ENCODE peak calls at places on chromosome 13, in six cellular contexts. Y is A549, U is WTC11, X is IMR-90, K is K562, F is SK-N-SH. P is an unnamed sample.

GRCh38 chr13:86563308-86563707 is 764.1 kb upstream of the SLITRK6 start:
- DNase-seq in Y (no peak), U (no peak), X (peak), K (no peak), F (no peak), P (no peak)

GRCh38 chr13:99228737-99229691 is 28.4 kb downstream of the UBAC2 start:
- DNase-seq in Y (no peak), U (no peak), X (peak), K (peak), F (peak), P (peak)

GRCh38 chr13:106350208-106350607 is 185.3 kb downstream of the EFNB2 start:
- DNase-seq in Y (no peak), U (no peak), X (no peak), K (no peak), F (no peak), P (no peak)

GRCh38 chr13:33257786-33258185 is 27.8 kb downstream of the STARD13 start:
- DNase-seq in Y (no peak), U (no peak), X (no peak), K (no peak), F (no peak), P (no peak)

GRCh38 chr13:82147526-82147925 is 1734.7 kb downstream of the SLITRK1 start:
- DNase-seq in Y (no peak), U (no peak), X (no peak), K (no peak), F (no peak), P (no peak)

GRCh38 chr13:26785845-26786630 is 25.5 kb upstream of the GPR12 start:
- DNase-seq in Y (no peak), U (peak), X (no peak), K (no peak), F (no peak), P (no peak)

GRCh38 chr13:98041081-98041820 is 87.8 kb downstream of the IPO5 start:
- DNase-seq in Y (no peak), U (no peak), X (no peak), K (no peak), F (no peak), P (no peak)

GRCh38 chr13:113748862-113749451 is 10.1 kb upstream of the TMEM255B start:
- DNase-seq in Y (no peak), U (no peak), X (no peak), K (no peak), F (no peak), P (no peak)

GRCh38 chr13:99225078-99225477 is 24.4 kb downstream of the UBAC2 start:
- DNase-seq in Y (no peak), U (no peak), X (no peak), K (no peak), F (no peak), P (no peak)

GRCh38 chr13:26616126-26616525 is 58.6 kb downstream of the WASF3 start:
- DNase-seq in Y (no peak), U (no peak), X (peak), K (no peak), F (no peak), P (no peak)

GRCh38 chr13:26965976-26966375 is 205.4 kb upstream of the GPR12 start:
- DNase-seq in Y (no peak), U (no peak), X (peak), K (no peak), F (no peak), P (no peak)

GRCh38 chr13:109412232-109412935 is 374.0 kb downstream of the IRS2 start:
- DNase-seq in Y (peak), U (peak), X (peak), K (peak), F (peak), P (no peak)

GRCh38 chr13:106306748-106307277 is 228.6 kb downstream of the EFNB2 start:
- DNase-seq in Y (no peak), U (no peak), X (no peak), K (no peak), F (no peak), P (no peak)

GRCh38 chr13:86581711-86582110 is 782.5 kb upstream of the SLITRK6 start:
- DNase-seq in Y (no peak), U (no peak), X (peak), K (no peak), F (no peak), P (no peak)

GRCh38 chr13:113918580-113918979 is 54.7 kb upstream of the GAS6 start:
- DNase-seq in Y (no peak), U (peak), X (no peak), K (no peak), F (no peak), P (no peak)

GRCh38 chr13:25232937-25233515 is 54.3 kb downstream of the MTMR6 start:
- DNase-seq in Y (peak), U (no peak), X (peak), K (peak), F (peak), P (peak)

GRCh38 chr13:81957121-81957520 is 1616.2 kb upstream of the SPRY2 start:
- DNase-seq in Y (no peak), U (peak), X (no peak), K (no peak), F (no peak), P (peak)

GRCh38 chr13:91185294-91185863 is 162.1 kb upstream of the MIR17HG start:
- DNase-seq in Y (peak), U (no peak), X (peak), K (peak), F (peak), P (peak)

GRCh38 chr13:41004875-41005693 is 14.0 kb downstream of the ELF1 start:
- DNase-seq in Y (no peak), U (no peak), X (no peak), K (peak), F (no peak), P (no peak)

GRCh38 chr13:96229356-96229755 is 139.4 kb downstream of the HS6ST3 start:
- DNase-seq in Y (peak), U (no peak), X (no peak), K (peak), F (peak), P (peak)

GRCh38 chr13:35598233-35598632 is 121.7 kb upstream of the MAB21L1 start:
- DNase-seq in Y (no peak), U (no peak), X (no peak), K (no peak), F (no peak), P (no peak)

GRCh38 chr13:75219479-75220237 is 262.3 kb downstream of the TBC1D4 start:
- DNase-seq in Y (peak), U (peak), X (peak), K (peak), F (peak), P (peak)

GRCh38 chr13:59409211-59409610 is 754.5 kb downstream of the DIAPH3 start:
- DNase-seq in Y (no peak), U (peak), X (peak), K (no peak), F (no peak), P (no peak)

GRCh38 chr13:75724742-75725504 is 88.8 kb downstream of the LMO7 start:
- DNase-seq in Y (peak), U (no peak), X (no peak), K (no peak), F (no peak), P (no peak)

GRCh38 chr13:99196466-99197256 is 4.0 kb upstream of the UBAC2 start:
- DNase-seq in Y (no peak), U (no peak), X (no peak), K (no peak), F (no peak), P (no peak)

GRCh38 chr13:95106562-95106961 is 194.7 kb downstream of the ABCC4 start:
- DNase-seq in Y (no peak), U (no peak), X (no peak), K (no peak), F (no peak), P (no peak)

DNA sequence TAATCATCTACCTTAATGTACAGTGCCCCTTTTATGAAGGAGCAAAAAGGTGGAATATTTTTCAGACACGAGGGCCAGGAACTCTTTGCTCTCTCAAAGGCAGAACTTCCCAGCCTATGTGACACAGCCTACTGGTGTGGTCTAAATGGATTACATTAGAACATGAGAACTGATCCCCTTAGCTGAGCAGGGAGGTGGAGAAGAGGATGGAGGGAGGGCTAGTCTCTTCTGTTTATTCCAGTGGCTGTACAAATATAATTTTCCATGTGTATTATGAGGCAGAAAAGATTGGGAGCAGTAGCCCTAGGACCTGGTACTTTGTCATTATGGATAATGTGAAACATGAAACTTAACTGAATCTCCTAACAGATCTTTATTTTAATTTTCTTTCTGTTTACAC is 82.1 kb downstream of the WDFY2 start:
- DNase-seq in Y (no peak), U (no peak), X (no peak), K (no peak), F (no peak), P (no peak)
- TF ChIP-seq USF2 in Y (no peak), U (no peak), X (no peak), K (no peak), F (no peak), P (no peak)

DNA sequence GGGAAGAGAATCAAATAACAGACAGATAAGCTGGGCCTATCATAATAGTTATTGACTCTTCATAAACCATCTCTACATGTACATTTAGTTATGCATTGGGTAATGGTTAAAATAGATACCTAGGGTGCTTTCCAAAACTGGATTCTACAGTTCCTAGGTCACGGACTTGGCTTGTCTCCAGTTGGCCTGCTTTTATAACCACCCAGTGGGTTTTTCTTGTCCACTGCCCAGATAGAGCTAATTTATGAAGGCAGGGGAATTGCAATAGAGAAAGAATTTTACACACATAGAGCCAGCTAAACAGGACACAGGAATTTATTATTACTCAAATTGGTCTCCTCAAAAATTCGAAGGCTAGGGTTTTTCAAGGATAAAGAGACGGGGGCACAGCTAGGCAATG is 97.3 kb downstream of the FAM216B start:
- DNase-seq in Y (no peak), U (no peak), X (no peak), K (no peak), F (no peak), P (no peak)
- TF ChIP-seq USF2 in Y (no peak), U (no peak), X (no peak), K (no peak), F (no peak), P (no peak)

DNA sequence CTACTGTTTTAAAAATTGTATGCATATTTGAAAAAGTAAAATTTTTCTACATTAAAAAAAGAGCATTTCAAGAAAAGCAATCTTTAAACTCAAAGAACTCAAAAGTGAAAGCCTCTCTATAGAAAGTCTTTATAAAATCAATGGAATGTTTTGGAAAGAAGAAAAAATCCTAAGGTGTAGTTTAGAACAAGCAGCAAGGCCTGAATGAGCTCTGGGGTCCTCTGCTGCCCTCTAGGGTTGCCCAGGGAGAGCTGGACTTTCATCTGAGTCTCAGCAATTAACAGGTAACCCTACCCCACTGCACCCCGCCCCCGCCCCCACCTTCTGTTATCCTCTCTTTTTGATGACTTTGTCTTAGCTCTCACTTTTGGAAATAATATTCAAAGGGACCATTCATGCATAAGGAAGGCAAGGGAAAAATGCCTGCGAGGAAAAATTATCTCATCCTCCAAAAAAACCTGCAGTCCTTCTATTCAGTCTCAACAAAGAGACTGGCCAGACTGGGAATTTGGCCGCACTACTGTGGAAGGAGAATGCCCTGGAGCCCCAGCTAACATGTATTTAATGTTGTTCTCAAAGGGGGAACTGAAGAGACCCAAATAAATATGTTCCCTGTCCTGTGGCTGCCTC is 24.1 kb downstream of the SLC25A30 start:
- DNase-seq in Y (peak), U (peak), X (peak), K (peak), F (peak), P (peak)
- TF ChIP-seq USF2 in Y (no peak), U (no peak), X (no peak), K (no peak), F (no peak), P (no peak)

GRCh38 chr13:48158290-48158689 is 63.4 kb upstream of the MED4 start:
- DNase-seq in Y (no peak), U (no peak), X (no peak), K (no peak), F (no peak), P (no peak)

GRCh38 chr13:48153186-48153585 is 58.3 kb upstream of the MED4 start:
- DNase-seq in Y (no peak), U (no peak), X (no peak), K (no peak), F (no peak), P (no peak)

GRCh38 chr13:48156466-48156865 is 61.6 kb upstream of the MED4 start:
- DNase-seq in Y (no peak), U (peak), X (no peak), K (peak), F (no peak), P (no peak)

GRCh38 chr13:48154671-48155070 is 59.8 kb upstream of the MED4 start:
- DNase-seq in Y (no peak), U (no peak), X (no peak), K (no peak), F (no peak), P (peak)

GRCh38 chr13:48155850-48156249 is 60.9 kb upstream of the MED4 start:
- DNase-seq in Y (peak), U (no peak), X (peak), K (no peak), F (no peak), P (no peak)
- TF ChIP-seq USF2 in Y (no peak), U (no peak), X (no peak), K (no peak), F (no peak), P (no peak)

DNA sequence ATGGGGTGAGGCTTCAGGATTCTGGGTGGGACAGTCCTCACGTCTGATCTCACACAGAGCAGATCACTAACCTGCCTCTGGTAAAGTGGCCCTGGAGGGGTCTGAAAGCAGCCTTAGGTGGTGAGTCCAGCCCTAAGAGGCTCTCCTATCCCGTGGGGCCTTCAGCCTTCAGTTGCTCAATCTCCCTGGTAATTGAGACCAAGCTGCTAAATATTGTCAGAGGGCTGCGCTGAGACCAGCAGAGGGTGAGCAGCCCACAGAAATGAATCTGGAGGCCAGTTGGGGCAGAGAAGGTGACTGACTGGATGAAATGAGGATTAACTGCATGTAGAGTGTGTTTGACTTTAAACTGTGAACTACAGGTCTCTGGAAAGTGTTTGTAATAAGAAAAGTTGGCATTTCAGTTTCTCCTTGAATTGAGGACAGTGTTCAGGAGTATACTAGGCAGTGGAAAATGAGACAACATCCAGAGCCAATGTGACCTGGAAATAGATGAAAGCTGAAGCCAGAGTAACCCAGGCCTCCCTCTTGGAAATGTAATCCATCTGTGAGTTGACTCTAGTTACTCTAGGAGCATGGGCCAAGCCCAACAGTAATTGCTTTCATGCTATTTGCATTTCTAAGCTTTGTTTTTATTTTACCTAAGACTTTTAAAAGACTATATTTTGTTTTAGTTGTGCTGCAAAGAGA is 14.3 kb upstream of the HSPH1 start:
- DNase-seq in Y (no peak), U (no peak), X (no peak), K (no peak), F (no peak), P (peak)
- TF ChIP-seq USF2 in Y (no peak), U (no peak), X (no peak), K (no peak), F (no peak), P (no peak)

GRCh38 chr13:60623131-60623530 is 226.1 kb downstream of the TDRD3 start:
- DNase-seq in Y (no peak), U (no peak), X (no peak), K (no peak), F (no peak), P (no peak)
- TF ChIP-seq USF2 in Y (no peak), U (no peak), X (no peak), K (no peak), F (no peak), P (no peak)

GRCh38 chr13:45538382-45538781 is 73.6 kb downstream of the COG3 start:
- DNase-seq in Y (no peak), U (no peak), X (no peak), K (no peak), F (no peak), P (no peak)

GRCh38 chr13:45541806-45542205 is 73.7 kb downstream of the ERICH6B start:
- DNase-seq in Y (no peak), U (no peak), X (no peak), K (no peak), F (no peak), P (no peak)

GRCh38 chr13:45540864-45541263 is 74.7 kb downstream of the ERICH6B start:
- DNase-seq in Y (no peak), U (no peak), X (no peak), K (no peak), F (no peak), P (no peak)

GRCh38 chr13:45542391-45542790 is 73.1 kb downstream of the ERICH6B start:
- DNase-seq in Y (no peak), U (no peak), X (no peak), K (no peak), F (no peak), P (no peak)

GRCh38 chr13:45540195-45540594 is 75.3 kb downstream of the ERICH6B start:
- DNase-seq in Y (no peak), U (no peak), X (no peak), K (no peak), F (no peak), P (no peak)
- TF ChIP-seq USF2 in Y (no peak), U (no peak), X (no peak), K (no peak), F (no peak), P (no peak)

GRCh38 chr13:110648848-110649421 is 33.6 kb downstream of the NAXD start:
- DNase-seq in Y (no peak), U (no peak), X (no peak), K (no peak), F (no peak), P (no peak)
- TF ChIP-seq USF2 in Y (no peak), U (no peak), X (no peak), K (no peak), F (no peak), P (no peak)

P was measured in HepG2.